ENCODE peak calls at places on chromosomes 13 and 19, in nine cellular contexts. B is ascending aorta, U is NCI-H748 treated with DMSO at 0.1 percent for 48 hours, T is osteocyte, Y is cerebellar cortex, Q is anterior cingulate cortex, W is T-helper 17 cell, A is ELF-1, X is NCI-H1048. L is an unnamed sample.

GRCh38 chr19:45103625-45104319 is 10.8 kb downstream of the PPP1R37 start:
- DNase-seq in B (no peak), U (no peak), T (no peak), Y (peak; percentile 51), Q (no peak), W (no peak), A (no peak), X (no peak), L (no peak)

GRCh38 chr13:34030782-34031181 is 212.8 kb downstream of the RFC3 start:
- DNase-seq in B (no peak), U (no peak), T (no peak), Y (no peak), Q (no peak), W (no peak), A (no peak), X (no peak), L (no peak)

GRCh38 chr19:35381926-35382325 is 11.1 kb downstream of the GPR42 start:
- DNase-seq in B (no peak), U (no peak), T (no peak), Y (no peak), Q (no peak), W (no peak), A (no peak), X (no peak), L (no peak)

GRCh38 chr13:23509781-23510543 is 60.2 kb upstream of the TNFRSF19 start:
- DNase-seq in B (no peak), U (no peak), T (no peak), Y (no peak), Q (no peak), W (no peak), A (no peak), X (no peak), L (no peak)

GRCh38 chr19:43078311-43078710 is 4.2 kb downstream of the PSG2 start:
- DNase-seq in B (no peak), U (no peak), T (no peak), Y (peak; percentile 85), Q (no peak), W (no peak), A (no peak), X (no peak), L (no peak)

GRCh38 chr19:17118957-17119356 is 43.4 kb downstream of the MYO9B start:
- DNase-seq in B (no peak), U (no peak), T (no peak), Y (no peak), Q (no peak), W (no peak), A (peak; percentile 34), X (no peak), L (no peak)

GRCh38 chr13:28705734-28706133 is 13.0 kb downstream of the SLC46A3 start:
- DNase-seq in B (no peak), U (no peak), T (no peak), Y (peak; percentile 95), Q (no peak), W (no peak), A (no peak), X (no peak), L (no peak)

GRCh38 chr13:113116871-113117271 is 5.7 kb upstream of the F10 start:
- DNase-seq in B (no peak), U (no peak), T (peak; percentile 56), Y (no peak), Q (no peak), W (no peak), A (no peak), X (no peak), L (no peak)

GRCh38 chr19:57747472-57747807 is 825 bp downstream of the ZNF776 start:
- DNase-seq in B (no peak), U (no peak), T (no peak), Y (no peak), Q (no peak), W (no peak), A (no peak), X (no peak), L (no peak)

GRCh38 chr19:58354478-58355030 is 1.3 kb upstream of the A1BG start:
- DNase-seq in B (no peak), U (no peak), T (no peak), Y (no peak), Q (no peak), W (no peak), A (no peak), X (no peak), L (no peak)